ENCODE peak calls at places on chromosomes 6 and 20, in six cellular contexts. M is EL; K is caudate nucleus; O is LHCN-M2; J is bronchial epithelial cell; S is activated CD4-positive, alpha-beta memory T cell treated with anti-CD3 and anti-CD28 coated beads, Interleukin-2, amount 10 ng/mL, durations not matched to agents 7 days and 5 days. I is an unnamed sample.

GRCh38 chr20:58072695-58073671 is 155.5 kb downstream of the ANKRD60 start:
- DNase-seq in M (no peak), K (no peak), O (no peak), J (no peak), S (no peak), I (no peak)

GRCh38 chr20:19008497-19008896 is 194.9 kb downstream of the SCP2D1 start:
- DNase-seq in M (no peak), K (no peak), O (no peak), J (no peak), S (no peak), I (no peak)

GRCh38 chr6:159061805-159062563 is 17.2 kb upstream of the TAGAP start:
- DNase-seq in M (no peak), K (no peak), O (no peak), J (no peak), S (peak; percentile 44), I (no peak)

GRCh38 chr6:6942826-6943225 is 164.9 kb upstream of the RREB1 start:
- DNase-seq in M (peak; percentile 38), K (peak; percentile 14), O (peak; percentile 87), J (no peak), S (no peak), I (no peak)

GRCh38 chr20:33578510-33578909 is 83.6 kb upstream of the C20orf144 start:
- DNase-seq in M (peak; percentile 48), K (no peak), O (no peak), J (no peak), S (no peak), I (no peak)

GRCh38 chr20:7924692-7925091 is 15.6 kb downstream of the HAO1 start:
- DNase-seq in M (peak; percentile 94), K (no peak), O (peak; percentile 95), J (peak; percentile 89), S (no peak), I (peak; percentile 92)

GRCh38 chr20:58237318-58238182 is 9.1 kb upstream of the ANKRD60 start:
- DNase-seq in M (peak; percentile 64), K (no peak), O (peak; percentile 81), J (no peak), S (no peak), I (peak; percentile 14)

GRCh38 chr6:12602951-12603710 is 113.4 kb upstream of the PHACTR1 start:
- DNase-seq in M (peak; percentile 69), K (no peak), O (peak; percentile 66), J (peak; percentile 66), S (no peak), I (peak; percentile 61)

GRCh38 chr6:130381459-130382380 is 15.9 kb downstream of the TMEM200A start:
- DNase-seq in M (no peak), K (no peak), O (no peak), J (no peak), S (peak; percentile 59), I (no peak)

GRCh38 chr6:30544666-30545272 is 11.5 kb downstream of the GNL1 start:
- DNase-seq in M (peak; percentile 76), K (peak; percentile 26), O (peak; percentile 72), J (peak; percentile 70), S (no peak), I (peak; percentile 72)

GRCh38 chr20:8855315-8855714 is 213.6 kb upstream of the PLCB4 start:
- DNase-seq in M (peak; percentile 70), K (no peak), O (peak; percentile 60), J (no peak), S (no peak), I (peak; percentile 53)

GRCh38 chr20:45209924-45210323 is 3.1 kb downstream of the SEMG1 start:
- DNase-seq in M (no peak), K (no peak), O (no peak), J (no peak), S (no peak), I (no peak)

GRCh38 chr6:17505767-17506280 is 94.3 kb upstream of the FAM8A1 start:
- DNase-seq in M (peak; percentile 64), K (no peak), O (peak; percentile 75), J (peak; percentile 18), S (no peak), I (peak; percentile 50)

GRCh38 chr6:130524552-130524951 is 158.7 kb downstream of the TMEM200A start:
- DNase-seq in M (no peak), K (no peak), O (no peak), J (no peak), S (no peak), I (no peak)

GRCh38 chr6:80217799-80218198 is 111.3 kb downstream of the BCKDHB start:
- DNase-seq in M (no peak), K (no peak), O (no peak), J (no peak), S (no peak), I (no peak)

GRCh38 chr20:2671977-2672376 is 8.0 kb upstream of the IDH3B start:
- DNase-seq in M (no peak), K (no peak), O (no peak), J (no peak), S (no peak), I (no peak)

GRCh38 chr6:86192123-86192522 is 549.4 kb upstream of the SYNCRIP start:
- DNase-seq in M (peak; percentile 6), K (no peak), O (no peak), J (peak; percentile 31), S (no peak), I (peak; percentile 58)

GRCh38 chr20:37528442-37529213 is 952 bp upstream of the BLCAP start:
- DNase-seq in M (no peak), K (no peak), O (no peak), J (peak; percentile 44), S (no peak), I (no peak)

GRCh38 chr20:50312682-50313187 is 122.1 kb downstream of the CEBPB start:
- DNase-seq in M (peak; percentile 92), K (no peak), O (peak; percentile 67), J (peak; percentile 90), S (no peak), I (peak; percentile 64)

GRCh38 chr6:54737247-54737646 is 109.3 kb upstream of the FAM83B start:
- DNase-seq in M (peak; percentile 14), K (no peak), O (peak; percentile 3), J (no peak), S (no peak), I (peak; percentile 33)

GRCh38 chr6:1767481-1768246 is 157.9 kb downstream of the FOXC1 start:
- DNase-seq in M (peak; percentile 84), K (no peak), O (peak; percentile 16), J (peak; percentile 65), S (no peak), I (peak; percentile 7)

GRCh38 chr6:153001767-153002612 is 519 bp downstream of the MTRF1L start:
- DNase-seq in M (peak; percentile 31), K (no peak), O (no peak), J (peak; percentile 29), S (no peak), I (peak; percentile 19)

GRCh38 chr20:37407117-37407566 is 61.2 kb downstream of the SRC start:
- DNase-seq in M (peak; percentile 47), K (no peak), O (no peak), J (peak; percentile 67), S (no peak), I (peak; percentile 36)

GRCh38 chr20:59006167-59006863 is 739 bp downstream of the CTSZ start:
- DNase-seq in M (peak; percentile 30), K (no peak), O (peak; percentile 42), J (no peak), S (no peak), I (peak; percentile 14)

GRCh38 chr6:156776470-156776840 is 723 bp upstream of the ARID1B start:
- DNase-seq in M (peak; percentile 46), K (no peak), O (peak; percentile 54), J (peak; percentile 51), S (peak; percentile 23), I (no peak)

GRCh38 chr20:57660510-57661199 is 40.4 kb upstream of the ZBP1 start:
- DNase-seq in M (no peak), K (no peak), O (no peak), J (no peak), S (no peak), I (no peak)

GRCh38 chr6:169370666-169371343 is 117.2 kb upstream of the THBS2 start:
- DNase-seq in M (no peak), K (no peak), O (no peak), J (no peak), S (no peak), I (no peak)

GRCh38 chr6:110939429-110939828 is 19.1 kb upstream of the GTF3C6 start:
- DNase-seq in M (no peak), K (no peak), O (no peak), J (no peak), S (no peak), I (no peak)

GRCh38 chr6:160137989-160138835 is 16.6 kb downstream of the SLC22A1 start:
- DNase-seq in M (peak; percentile 68), K (peak; percentile 34), O (peak; percentile 53), J (peak; percentile 65), S (peak; percentile 76), I (peak; percentile 66)

GRCh38 chr6:106114492-106114891 is 28.4 kb downstream of the PRDM1 start:
- DNase-seq in M (no peak), K (no peak), O (no peak), J (no peak), S (peak; percentile 77), I (no peak)

I was measured in HT1080.